ENCODE peak calls at places on chromosomes 12 and 14, in eight cellular contexts. M is amygdala, O is GM13977, B is omental fat pad, L is foreskin fibroblast, X is Kasumi-1, R is kidney glomerular epithelial cell, Y is AG08395. A is an unnamed sample.
A peak's percentile ranks its signal among the peaks of the same experiment; 100 is the strongest.

GRCh38 chr14:90647469-90647868 is 168.8 kb downstream of the TTC7B start:
- DNase-seq in O (no peak), R (no peak), B (no peak), M (no peak), L (no peak), X (no peak), Y (no peak), A (no peak)

GRCh38 chr12:57242691-57243454 is 8.1 kb downstream of the STAC3 start:
- DNase-seq in L (no peak), B (no peak), X (peak; percentile 37), M (peak; percentile 39), R (no peak), O (peak; percentile 74), Y (peak; percentile 28), A (peak; percentile 56)

GRCh38 chr12:7142057-7142644 is 12.0 kb downstream of the CLSTN3 start:
- DNase-seq in M (no peak), X (peak; percentile 42), O (peak; percentile 57), Y (peak; percentile 81), B (peak; percentile 56), L (no peak), R (peak; percentile 35), A (peak; percentile 36)

GRCh38 chr14:51602176-51602759 is 49.4 kb upstream of the FRMD6 start:
- DNase-seq in X (no peak), L (no peak), R (no peak), B (no peak), Y (no peak), M (no peak), O (no peak), A (no peak)

GRCh38 chr14:21248739-21249411 is 20.4 kb downstream of the HNRNPC start:
- DNase-seq in O (no peak), M (no peak), B (no peak), L (no peak), X (no peak), R (no peak), Y (no peak), A (no peak)

GRCh38 chr12:67161322-67161918 is 107.7 kb upstream of the CAND1 start:
- DNase-seq in M (no peak), Y (peak; percentile 36), R (peak; percentile 36), O (peak; percentile 21), X (peak; percentile 29), L (peak; percentile 14), B (no peak), A (no peak)

GRCh38 chr12:111761706-111762105 is 5.0 kb upstream of the ALDH2 start:
- DNase-seq in X (no peak), L (no peak), B (no peak), Y (no peak), M (no peak), O (no peak), R (no peak), A (no peak)

GRCh38 chr14:101248056-101248725 is 313.1 kb upstream of the DIO3 start:
- DNase-seq in M (no peak), Y (no peak), O (no peak), L (no peak), B (no peak), R (no peak), X (no peak), A (no peak)

GRCh38 chr14:68968051-68968450 is 11.1 kb downstream of the ACTN1 start:
- DNase-seq in Y (no peak), L (no peak), B (peak; percentile 18), R (no peak), M (no peak), X (no peak), O (no peak), A (no peak)

GRCh38 chr12:50568338-50569155 is 63.8 kb downstream of the DIP2B start:
- DNase-seq in O (no peak), X (no peak), M (no peak), Y (no peak), L (no peak), B (no peak), R (no peak), A (no peak)

GRCh38 chr12:25959069-25959961 is 833 bp downstream of the RASSF8 start:
- DNase-seq in L (peak; percentile 82), B (peak; percentile 40), R (peak; percentile 64), O (no peak), M (peak; percentile 50), X (no peak), Y (peak; percentile 70), A (no peak)

GRCh38 chr12:117587646-117588287 is 226.3 kb upstream of the NOS1 start:
- DNase-seq in O (peak; percentile 65), X (peak; percentile 38), Y (peak; percentile 67), B (no peak), M (peak; percentile 1), L (no peak), R (peak; percentile 48), A (no peak)

GRCh38 chr14:95915326-95915725 is 38.7 kb downstream of the TUNAR start:
- DNase-seq in B (no peak), X (no peak), L (no peak), Y (no peak), R (no peak), O (no peak), M (no peak), A (no peak)

GRCh38 chr14:101446387-101446969 is 114.8 kb upstream of the DIO3 start:
- DNase-seq in X (no peak), B (no peak), R (no peak), L (no peak), M (no peak), O (no peak), Y (no peak), A (no peak)

GRCh38 chr12:24743891-24744793 is 204.8 kb downstream of the BCAT1 start:
- DNase-seq in O (no peak), L (no peak), R (no peak), Y (no peak), B (no peak), X (no peak), M (no peak), A (no peak)

GRCh38 chr12:87304406-87304805 is 724.8 kb downstream of the C12orf50 start:
- DNase-seq in Y (no peak), B (no peak), L (no peak), R (no peak), X (no peak), O (no peak), M (no peak), A (no peak)

GRCh38 chr12:131854861-131855476 is 26.8 kb downstream of the MMP17 start:
- DNase-seq in B (no peak), L (no peak), R (no peak), X (no peak), M (no peak), O (no peak), Y (no peak), A (no peak)

GRCh38 chr12:22979854-22980253 is 354.9 kb downstream of the ETNK1 start:
- DNase-seq in B (no peak), L (no peak), M (no peak), X (no peak), R (no peak), Y (no peak), O (no peak), A (no peak)

GRCh38 chr14:61695695-61696527 is 598 bp downstream of the HIF1A start:
- DNase-seq in R (no peak), O (peak; percentile 38), M (peak; percentile 72), L (no peak), X (peak; percentile 41), B (peak; percentile 32), Y (peak; percentile 29), A (peak; percentile 53)

GRCh38 chr14:97390031-97390729 is 593.0 kb downstream of the VRK1 start:
- DNase-seq in Y (no peak), M (no peak), X (no peak), O (no peak), L (no peak), B (no peak), R (no peak), A (no peak)

A was measured in natural killer cell.